ENCODE peak calls at places on chromosome 3, in seven cellular contexts. One of them, this sample, is unnamed.
A peak's percentile ranks its signal among the peaks of the same experiment; 100 is the strongest.

GRCh38 chr3:104102386-104102785 is 1264.3 kb upstream of the ALCAM start:
- DNase-seq in GM23248: peak; percentile 60
- DNase-seq in Ammon's horn: peak; percentile 52
- DNase-seq in endothelial cell: peak; percentile 19
- DNase-seq in NCI-H460: peak; percentile 54
- DNase-seq in K562: no peak
- DNase-seq in NCI-H2171: peak; percentile 12
- DNase-seq in this sample: peak; percentile 65

GRCh38 chr3:188400494-188401243 is 246.7 kb downstream of the LPP start:
- DNase-seq in Ammon's horn: peak; percentile 58
- DNase-seq in NCI-H460: no peak
- DNase-seq in GM23248: no peak
- DNase-seq in endothelial cell: no peak
- DNase-seq in NCI-H2171: no peak
- DNase-seq in K562: no peak
- DNase-seq in this sample: no peak

GRCh38 chr3:197692641-197693040 is 44.1 kb downstream of the RUBCN start:
- DNase-seq in NCI-H460: no peak
- DNase-seq in K562: no peak
- DNase-seq in endothelial cell: no peak
- DNase-seq in GM23248: no peak
- DNase-seq in NCI-H2171: no peak
- DNase-seq in Ammon's horn: no peak
- DNase-seq in this sample: no peak

GRCh38 chr3:196994056-196994455 is 25.4 kb upstream of the PIGZ start:
- DNase-seq in GM23248: no peak
- DNase-seq in K562: no peak
- DNase-seq in NCI-H460: no peak
- DNase-seq in Ammon's horn: no peak
- DNase-seq in endothelial cell: no peak
- DNase-seq in NCI-H2171: no peak
- DNase-seq in this sample: peak; percentile 15

GRCh38 chr3:97892852-97893251 is 71.0 kb downstream of the CRYBG3 start:
- DNase-seq in Ammon's horn: no peak
- DNase-seq in GM23248: no peak
- DNase-seq in K562: no peak
- DNase-seq in endothelial cell: no peak
- DNase-seq in NCI-H460: no peak
- DNase-seq in NCI-H2171: no peak
- DNase-seq in this sample: no peak

GRCh38 chr3:184760337-184761119 is 48.7 kb upstream of the MAGEF1 start:
- DNase-seq in K562: no peak
- DNase-seq in NCI-H460: no peak
- DNase-seq in endothelial cell: no peak
- DNase-seq in Ammon's horn: no peak
- DNase-seq in GM23248: no peak
- DNase-seq in NCI-H2171: no peak
- DNase-seq in this sample: peak; percentile 69

GRCh38 chr3:88005066-88005465 is 53.7 kb downstream of the CGGBP1 start:
- DNase-seq in NCI-H2171: no peak
- DNase-seq in GM23248: peak; percentile 65
- DNase-seq in Ammon's horn: peak; percentile 25
- DNase-seq in K562: no peak
- DNase-seq in NCI-H460: peak; percentile 29
- DNase-seq in endothelial cell: no peak
- DNase-seq in this sample: peak; percentile 32

GRCh38 chr3:142976621-142977398 is 13.3 kb upstream of the PAQR9 start:
- DNase-seq in endothelial cell: no peak
- DNase-seq in K562: peak; percentile 78
- DNase-seq in NCI-H460: peak; percentile 80
- DNase-seq in GM23248: peak; percentile 96
- DNase-seq in NCI-H2171: no peak
- DNase-seq in Ammon's horn: peak; percentile 70
- DNase-seq in this sample: peak; percentile 85

This sample was measured in osteoblast.